ENCODE peak calls at places on chromosomes 5 and 9, in eight cellular contexts. M is esophagus squamous epithelium, R is body of pancreas, E is uterus, Z is sigmoid colon, Q is transverse colon, H is HepG2, T is IMR-90. K is an unnamed sample.

GRCh38 chr9:112890106-112891081 is at the start of gene SLC46A2:
- DNase-seq in E (no peak), H (no peak), R (peak), T (no peak), Z (no peak), M (no peak), Q (no peak), K (no peak)

GRCh38 chr9:17063535-17064135 is 71.2 kb upstream of the CNTLN start:
- DNase-seq in Z (no peak), T (peak), Q (no peak), R (peak), H (peak), E (no peak), M (no peak), K (peak)

GRCh38 chr5:151312749-151313324 is 9.3 kb upstream of the SLC36A3 start:
- DNase-seq in T (no peak), Q (no peak), Z (no peak), M (no peak), E (no peak), R (no peak), H (no peak), K (no peak)

GRCh38 chr5:127757576-127757975 is 54.4 kb downstream of the CCDC192 start:
- DNase-seq in M (no peak), Z (no peak), R (peak), E (no peak), H (no peak), T (peak), Q (peak), K (peak)

GRCh38 chr5:65100846-65101678 is 332.3 kb downstream of the CWC27 start:
- DNase-seq in E (peak), Q (peak), M (no peak), Z (no peak), T (peak), H (peak), R (peak), K (peak)

GRCh38 chr9:113650207-113651131 is 186.9 kb downstream of the RGS3 start:
- DNase-seq in E (no peak), Q (no peak), M (no peak), T (peak), H (peak), Z (peak), R (no peak), K (peak)

GRCh38 chr5:78507531-78507930 is 141.0 kb downstream of the LHFPL2 start:
- DNase-seq in Q (no peak), R (no peak), M (no peak), H (peak), Z (no peak), T (no peak), E (no peak), K (no peak)

GRCh38 chr5:76851713-76852369 is 2.0 kb downstream of the S100Z start:
- DNase-seq in R (no peak), M (no peak), Q (no peak), E (no peak), T (no peak), Z (no peak), H (no peak), K (no peak)

GRCh38 chr5:135578685-135579341 is at the start of gene CXCL14:
- DNase-seq in Q (peak), R (peak), M (no peak), H (no peak), Z (no peak), E (no peak), T (peak), K (no peak)

GRCh38 chr5:115685966-115686691 is 60.3 kb upstream of the TMED7 start:
- DNase-seq in M (no peak), H (no peak), T (no peak), Q (no peak), E (peak), Z (peak), R (peak), K (no peak)

GRCh38 chr5:180644825-180645608 is 4.4 kb downstream of the FLT4 start:
- DNase-seq in Z (peak), R (peak), T (no peak), M (no peak), E (peak), Q (peak), H (no peak), K (no peak)

GRCh38 chr9:85020791-85021190 is 351.3 kb downstream of the NTRK2 start:
- DNase-seq in T (no peak), Z (no peak), E (no peak), M (no peak), R (no peak), H (no peak), Q (no peak), K (no peak)

GRCh38 chr5:141883184-141883947 is 5.2 kb upstream of the PCDH1 start:
- DNase-seq in H (no peak), M (no peak), Z (peak), E (no peak), R (peak), T (peak), Q (no peak), K (no peak)

GRCh38 chr9:36407122-36407723 is 7.2 kb upstream of the RNF38 start:
- DNase-seq in T (peak), E (peak), M (no peak), Z (peak), R (peak), H (peak), Q (peak), K (no peak)

GRCh38 chr9:126608551-126608950 is 5.2 kb upstream of the LMX1B start:
- DNase-seq in H (no peak), Z (peak), R (no peak), E (no peak), Q (no peak), M (no peak), T (no peak), K (no peak)

GRCh38 chr9:98856982-98857381 is 49.5 kb downstream of the GALNT12 start:
- DNase-seq in E (no peak), R (no peak), M (no peak), Q (no peak), T (no peak), H (no peak), Z (no peak), K (no peak)

GRCh38 chr5:95284512-95285405 is at the start of gene MCTP1:
- DNase-seq in T (no peak), M (no peak), H (no peak), E (no peak), Q (no peak), Z (no peak), R (peak), K (no peak)

GRCh38 chr9:113875420-113875916 is 641 bp upstream of the ZNF618 start:
- DNase-seq in R (no peak), E (no peak), H (no peak), M (no peak), Z (no peak), T (no peak), Q (no peak), K (no peak)

GRCh38 chr9:135874859-135875258 is 32.5 kb downstream of the CAMSAP1 start:
- DNase-seq in H (no peak), R (no peak), Z (no peak), M (no peak), T (no peak), E (no peak), Q (no peak), K (no peak)

GRCh38 chr5:1793301-1793740 is 6.3 kb downstream of the MRPL36 start:
- DNase-seq in M (no peak), H (no peak), E (no peak), Z (peak), R (no peak), T (peak), Q (no peak), K (no peak)

GRCh38 chr5:38165435-38165834 is 92.9 kb upstream of the EGFLAM start:
- DNase-seq in Z (no peak), R (no peak), E (no peak), T (no peak), Q (no peak), H (no peak), M (no peak), K (no peak)

GRCh38 chr5:57221049-57221568 is 47.2 kb downstream of the GPBP1 start:
- DNase-seq in Z (no peak), E (no peak), M (no peak), R (no peak), Q (no peak), H (peak), T (peak), K (peak)

GRCh38 chr5:59039296-59040006 is 456.6 kb downstream of the RAB3C start:
- DNase-seq in M (peak), H (no peak), Z (peak), Q (peak), R (peak), E (peak), T (peak), K (peak)
- TF ChIP-seq POLR2A in M (no peak), H (no peak), Z (no peak), Q (peak), R (peak), E (peak), T (peak), K (peak)

GRCh38 chr9:69174645-69175487 is 789 bp downstream of the TJP2 start:
- DNase-seq in Z (peak), E (peak), H (peak), M (no peak), Q (peak), T (peak), R (peak), K (peak)
- TF ChIP-seq POLR2A in Z (no peak), E (no peak), H (no peak), M (no peak), Q (no peak), T (peak), R (peak), K (peak)

GRCh38 chr5:14143843-14144585 is 872 bp downstream of the TRIO start:
- DNase-seq in E (no peak), Z (peak), R (peak), H (no peak), M (no peak), T (no peak), Q (peak), K (no peak)
- TF ChIP-seq POLR2A in E (peak), Z (no peak), R (no peak), H (no peak), M (no peak), T (peak), Q (no peak), K (peak)

GRCh38 chr9:5628530-5629311 is at the start of gene RIC1:
- DNase-seq in T (peak), Q (peak), E (peak), R (peak), H (peak), Z (peak), M (peak), K (peak)
- TF ChIP-seq POLR2A in T (peak), Q (peak), E (peak), R (peak), H (peak), Z (peak), M (peak), K (peak)

DNA sequence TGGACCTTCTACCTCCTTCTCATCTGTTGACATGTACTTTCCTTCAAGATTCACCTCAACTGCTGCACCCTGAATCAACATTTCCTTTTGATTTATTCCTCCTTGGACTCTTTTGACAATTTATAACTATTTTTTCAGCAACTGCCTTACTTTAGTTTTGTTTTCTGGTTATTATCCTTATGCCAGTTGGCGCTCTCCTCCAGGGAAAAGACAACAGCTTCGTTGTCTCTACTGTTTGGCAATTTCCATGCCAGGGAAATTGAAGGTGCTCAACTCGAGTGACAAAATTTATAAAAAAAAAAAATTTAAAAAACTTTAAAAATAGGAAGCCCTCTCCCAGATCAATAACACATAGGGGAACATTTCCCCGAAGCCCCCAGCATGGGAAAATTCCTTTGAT is 549.2 kb upstream of the DMAC1 start:
- DNase-seq in T (no peak), Q (no peak), E (no peak), Z (no peak), M (no peak), H (no peak), R (no peak), K (no peak)
- TF ChIP-seq POLR2A in T (no peak), Q (no peak), E (no peak), Z (no peak), M (no peak), H (no peak), R (no peak), K (no peak)

DNA sequence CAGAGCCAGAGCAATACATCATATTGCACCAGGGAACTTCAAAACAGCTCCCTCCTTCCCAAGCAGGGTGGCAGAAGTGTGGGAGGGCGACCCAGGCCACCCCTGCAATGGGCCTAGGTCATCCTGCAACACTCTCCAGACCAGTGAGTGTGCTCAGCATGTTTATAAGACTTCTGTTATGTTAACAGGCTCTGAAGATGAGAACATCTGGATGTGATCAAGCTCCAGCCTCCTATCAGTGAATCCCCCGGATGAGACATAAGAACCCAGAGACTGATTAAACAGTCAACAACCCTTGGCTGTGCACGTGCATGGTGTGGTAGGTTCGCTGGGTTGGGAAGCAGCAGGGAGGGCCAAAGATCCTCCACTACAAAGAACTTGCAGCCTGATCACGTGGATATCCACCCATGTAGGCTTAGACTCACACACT is 63.3 kb downstream of the ABCA1 start:
- DNase-seq in R (no peak), T (peak), H (no peak), M (no peak), Z (no peak), E (peak), Q (no peak), K (no peak)
- TF ChIP-seq POLR2A in R (no peak), T (no peak), H (peak), M (no peak), Z (no peak), E (no peak), Q (no peak), K (no peak)

GRCh38 chr9:74674077-74674476 is 176.9 kb downstream of the RORB start:
- DNase-seq in E (no peak), Z (no peak), T (no peak), H (no peak), R (no peak), Q (no peak), M (no peak), K (no peak)

GRCh38 chr9:74666625-74667316 is 169.6 kb downstream of the RORB start:
- DNase-seq in Q (no peak), T (peak), R (no peak), M (no peak), H (no peak), Z (no peak), E (peak), K (no peak)

GRCh38 chr9:74672237-74672636 is 175.1 kb downstream of the RORB start:
- DNase-seq in R (no peak), Z (no peak), E (no peak), H (no peak), T (no peak), M (no peak), Q (no peak), K (no peak)
- TF ChIP-seq POLR2A in R (no peak), Z (no peak), E (no peak), H (no peak), T (no peak), M (no peak), Q (no peak), K (no peak)

GRCh38 chr5:150000261-150000989 is at the start of the genes HMGXB3 and TIGD6:
- DNase-seq in H (peak), R (peak), T (peak), M (peak), E (peak), Z (peak), Q (peak), K (peak)
- TF ChIP-seq POLR2A in H (peak), R (peak), T (peak), M (peak), E (peak), Z (peak), Q (peak), K (peak)

DNA sequence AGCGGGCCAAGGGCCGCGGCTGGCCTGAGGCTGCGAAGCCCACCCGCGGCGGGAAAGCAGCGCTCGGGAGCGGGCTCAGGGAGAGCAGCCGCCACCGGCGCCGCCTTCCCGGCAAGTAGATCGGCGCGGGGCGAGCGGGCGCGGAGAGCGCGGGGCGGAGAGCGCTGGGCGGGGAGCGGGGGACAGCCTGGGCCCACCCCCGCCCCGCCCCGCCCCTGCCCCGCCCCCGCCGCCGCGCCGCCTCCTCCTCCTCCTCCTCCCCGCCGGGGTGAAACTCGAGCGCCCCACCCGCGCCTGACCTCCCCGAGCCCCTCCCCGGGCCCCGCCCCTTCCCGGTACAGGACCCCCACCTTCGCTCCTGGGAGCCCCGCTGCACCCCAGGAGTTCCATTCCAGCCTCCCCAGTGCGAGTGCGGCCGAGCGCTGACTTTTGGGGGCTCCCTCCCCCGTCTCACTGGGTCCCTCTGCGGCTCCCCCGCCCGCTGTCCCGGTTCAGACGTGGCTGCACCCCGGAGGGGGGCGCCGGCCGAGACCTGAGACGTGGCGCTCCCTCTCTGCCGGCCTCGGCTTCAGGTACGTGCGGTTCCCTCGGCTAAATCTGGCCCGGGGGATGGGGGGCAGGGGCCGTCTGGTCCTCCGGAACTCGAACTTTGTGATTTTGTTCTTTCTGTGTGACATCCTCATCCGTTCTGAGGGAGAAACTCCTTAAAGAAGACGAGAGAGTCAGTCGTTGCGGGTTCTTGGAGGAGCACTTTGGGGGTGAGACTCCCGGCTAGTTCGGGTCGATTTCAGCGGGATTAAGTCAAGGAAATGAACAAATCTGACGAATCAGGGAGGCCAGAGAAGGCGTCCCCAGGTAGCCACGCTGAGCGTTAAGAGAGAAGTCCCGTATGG is at the start of gene SEMA5A:
- DNase-seq in Z (peak), Q (peak), M (no peak), E (peak), H (no peak), T (peak), R (peak), K (peak)
- TF ChIP-seq POLR2A in Z (no peak), Q (peak), M (no peak), E (peak), H (no peak), T (peak), R (peak), K (peak)

DNA sequence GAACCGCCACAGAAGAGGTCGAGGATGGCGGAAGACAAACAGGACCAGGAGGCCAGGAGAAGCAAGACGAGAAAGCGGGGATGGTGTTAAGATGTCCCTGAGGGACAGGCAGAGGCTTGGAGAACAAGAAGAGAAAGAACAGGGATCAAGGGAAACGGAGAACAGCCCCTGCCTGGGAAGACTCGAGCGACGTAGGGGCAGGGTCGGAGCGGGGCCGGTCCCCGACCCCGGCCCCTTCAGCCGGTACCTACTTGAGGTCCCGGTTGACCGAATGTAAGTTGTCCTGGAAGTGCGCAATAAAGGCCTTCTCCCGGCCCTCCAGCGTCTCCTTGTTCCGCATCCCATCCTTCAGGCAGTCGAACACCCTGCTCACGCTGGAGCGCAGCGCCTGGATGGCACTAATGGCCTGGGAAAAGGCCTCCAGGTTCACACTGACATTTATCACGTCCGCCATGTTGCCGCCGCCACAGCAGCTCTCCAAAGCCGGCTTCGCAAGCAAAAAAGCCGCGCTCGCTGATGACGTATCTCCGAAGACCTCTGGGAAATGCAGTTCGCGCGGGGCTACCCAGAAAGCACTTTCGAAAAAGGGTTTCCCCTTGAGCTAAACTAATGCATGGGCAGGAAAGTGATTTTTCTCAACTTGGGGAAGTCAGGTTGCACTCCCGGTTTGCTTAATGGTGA is at the start of gene MED27:
- DNase-seq in Z (peak), E (peak), Q (peak), H (peak), M (peak), T (peak), R (peak), K (peak)
- TF ChIP-seq POLR2A in Z (no peak), E (peak), Q (peak), H (peak), M (no peak), T (peak), R (peak), K (peak)